ENCODE peak calls at places on chromosomes 13 and 19, in five cellular contexts. Q is osteocyte, V is GM12865, C is keratinocyte, U is BJ. Y is an unnamed sample.

GRCh38 chr13:40518481-40518882 is 148.0 kb downstream of the FOXO1 start:
- DNase-seq in Q (no peak), V (peak), U (no peak), C (no peak), Y (no peak)

GRCh38 chr19:36331353-36332228 is 47.4 kb downstream of the ZFP14 start:
- DNase-seq in V (peak), Q (peak), C (peak), U (peak), Y (peak)

GRCh38 chr19:14479985-14480694 is 5.0 kb upstream of the PTGER1 start:
- DNase-seq in Q (peak), U (no peak), C (no peak), V (peak), Y (no peak)

GRCh38 chr19:28221736-28222135 is 991.2 kb downstream of the UQCRFS1 start:
- DNase-seq in U (no peak), C (no peak), Q (no peak), V (no peak), Y (no peak)

GRCh38 chr13:33577037-33577436 is 240.9 kb upstream of the RFC3 start:
- DNase-seq in Q (no peak), V (no peak), U (no peak), C (no peak), Y (no peak)

GRCh38 chr13:84896128-84896527 is 903.1 kb downstream of the SLITRK6 start:
- DNase-seq in U (peak), C (no peak), Q (no peak), V (peak), Y (peak)

GRCh38 chr19:30082168-30082567 is 140.1 kb downstream of the URI1 start:
- DNase-seq in Q (no peak), C (no peak), V (no peak), U (no peak), Y (no peak)

GRCh38 chr19:5903054-5903501 is 512 bp downstream of the NDUFA11 start:
- DNase-seq in U (no peak), C (no peak), V (no peak), Q (no peak), Y (no peak)

GRCh38 chr13:93039131-93039530 is 187.5 kb upstream of the GPC6 start:
- DNase-seq in V (no peak), U (no peak), Q (no peak), C (no peak), Y (no peak)

GRCh38 chr19:22622901-22623840 is 11.0 kb upstream of the ZNF492 start:
- DNase-seq in U (no peak), C (no peak), Q (peak), V (no peak), Y (no peak)

GRCh38 chr13:79108914-79109643 is 297.0 kb downstream of the RBM26 start:
- DNase-seq in U (no peak), C (no peak), Q (no peak), V (peak), Y (no peak)

GRCh38 chr13:106063591-106064308 is 471.7 kb downstream of the EFNB2 start:
- DNase-seq in Q (no peak), U (no peak), C (peak), V (no peak), Y (no peak)

GRCh38 chr13:33032037-33032625 is 15.9 kb downstream of the KL start:
- DNase-seq in V (no peak), Q (no peak), C (no peak), U (peak), Y (no peak)

GRCh38 chr19:48481846-48482639 is 12.9 kb downstream of the CYTH2 start:
- DNase-seq in V (no peak), Q (no peak), C (no peak), U (no peak), Y (no peak)

GRCh38 chr13:20565120-20565736 is 1.7 kb upstream of the IFT88 start:
- DNase-seq in V (peak), C (no peak), Q (no peak), U (no peak), Y (no peak)

GRCh38 chr13:30863231-30863630 is 42.8 kb upstream of the MEDAG start:
- DNase-seq in C (no peak), Q (no peak), U (no peak), V (no peak), Y (no peak)

GRCh38 chr13:28684257-28684656 is 25.3 kb downstream of the POMP start:
- DNase-seq in V (no peak), U (no peak), Q (no peak), C (no peak), Y (no peak)

GRCh38 chr19:42081584-42082258 is 5.8 kb downstream of the ZNF574 start:
- DNase-seq in U (no peak), C (no peak), V (peak), Q (no peak), Y (no peak)

GRCh38 chr13:29457299-29457698 is 138.2 kb downstream of the SLC7A1 start:
- DNase-seq in C (peak), U (peak), V (no peak), Q (no peak), Y (no peak)

GRCh38 chr13:97114696-97115095 is 107.4 kb upstream of the MBNL2 start:
- DNase-seq in Q (no peak), V (no peak), C (no peak), U (no peak), Y (no peak)

GRCh38 chr13:99432637-99433542 is 68.4 kb upstream of the TM9SF2 start:
- DNase-seq in V (peak), Q (no peak), C (no peak), U (peak), Y (no peak)

GRCh38 chr13:100176781-100177389 is 88.0 kb downstream of the PCCA start:
- DNase-seq in V (no peak), U (no peak), Q (no peak), C (no peak), Y (no peak)

GRCh38 chr13:93147946-93148345 is 78.7 kb upstream of the GPC6 start:
- DNase-seq in C (no peak), U (no peak), V (no peak), Q (no peak), Y (no peak)

GRCh38 chr19:10430505-10431253 is 10.3 kb downstream of the PDE4A start:
- DNase-seq in U (no peak), C (no peak), Q (no peak), V (peak), Y (peak)

GRCh38 chr19:8811315-8812172 is 20.6 kb downstream of the ZNF558 start:
- DNase-seq in Q (no peak), V (no peak), C (no peak), U (no peak), Y (no peak)

GRCh38 chr13:32837307-32837972 is 178.8 kb upstream of the KL start:
- DNase-seq in Q (no peak), V (no peak), C (no peak), U (no peak), Y (no peak)

GRCh38 chr19:7595466-7596133 is at the start of gene CAMSAP3:
- DNase-seq in Q (no peak), C (no peak), U (peak), V (peak), Y (peak)

DNA sequence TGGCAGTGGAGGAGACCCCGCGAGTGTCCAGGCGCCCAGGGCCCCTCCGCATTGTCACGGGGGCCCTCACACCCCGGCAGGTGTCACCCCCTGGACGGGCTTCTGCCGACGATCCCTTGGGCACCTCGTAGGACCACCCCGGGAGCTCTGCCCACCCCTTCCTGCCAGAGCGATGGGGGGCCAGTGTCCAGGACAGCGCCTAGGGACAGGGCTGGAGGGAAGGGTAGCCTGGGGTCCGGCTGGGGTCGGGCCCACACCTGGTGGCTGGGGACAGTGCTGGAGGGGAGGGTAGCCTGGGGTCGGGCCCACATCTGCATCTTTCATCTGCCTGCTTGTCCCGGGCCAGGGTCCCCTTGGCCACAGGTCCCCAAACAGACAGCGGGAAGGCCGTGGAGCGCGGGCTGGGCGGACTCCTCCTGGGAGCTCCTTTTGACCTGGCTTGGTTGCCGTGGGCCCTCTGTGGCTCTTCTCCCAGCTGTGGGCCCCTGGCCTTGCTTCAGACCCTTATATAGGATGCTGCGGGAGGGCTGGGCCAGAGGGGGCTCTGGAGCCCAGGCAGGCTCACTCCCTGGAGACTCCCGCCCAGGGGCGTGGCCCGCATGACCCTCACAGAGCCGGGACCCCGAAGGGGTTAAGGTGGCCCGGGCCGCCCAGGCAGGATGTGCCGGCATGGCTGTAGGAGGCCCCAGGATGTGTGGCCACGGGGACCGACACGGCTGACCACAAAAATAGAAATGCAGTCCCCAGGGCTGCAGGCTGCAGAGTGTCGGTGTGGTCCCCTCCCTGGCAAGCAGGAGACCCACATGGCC is 74.1 kb upstream of the MCF2L start:
- DNase-seq in Q (no peak), V (no peak), C (no peak), U (no peak), Y (no peak)
- TF ChIP-seq CTCF in Q (no peak), V (no peak), C (no peak), U (no peak), Y (no peak)

GRCh38 chr19:32336259-32337111 is 8.9 kb upstream of the ZNF507 start:
- DNase-seq in U (no peak), C (no peak), Q (no peak), V (no peak), Y (no peak)
- TF ChIP-seq CTCF in U (peak), C (no peak), Q (peak), V (no peak), Y (peak)

DNA sequence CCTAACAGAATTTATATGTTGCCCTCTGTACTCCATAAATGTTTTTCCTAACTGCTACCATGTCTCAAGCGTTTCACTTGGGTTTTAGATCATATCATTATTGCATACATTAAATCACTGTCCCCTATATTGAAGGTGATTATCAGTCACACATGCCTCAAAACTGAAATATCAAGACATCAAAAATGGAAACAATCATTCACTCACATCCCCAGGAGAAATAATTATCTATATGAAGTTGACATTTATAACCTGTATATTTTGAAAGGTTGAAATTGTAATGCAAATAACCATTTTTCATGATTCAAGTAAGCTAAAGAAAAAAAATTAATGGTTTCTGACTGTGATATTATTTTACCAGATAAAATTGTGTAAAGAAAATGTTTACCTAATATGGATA is 1695.0 kb downstream of the SLITRK1 start:
- DNase-seq in Q (no peak), U (no peak), C (no peak), V (no peak), Y (no peak)
- TF ChIP-seq CTCF in Q (no peak), U (no peak), C (no peak), V (no peak), Y (no peak)

GRCh38 chr13:110682746-110683145 is 23.2 kb downstream of the CARS2 start:
- DNase-seq in V (no peak), C (no peak), Q (no peak), U (no peak), Y (no peak)

GRCh38 chr13:110683921-110684320 is 22.0 kb downstream of the CARS2 start:
- DNase-seq in U (no peak), V (no peak), Q (no peak), C (no peak), Y (no peak)

GRCh38 chr13:110681868-110682550 is 23.9 kb downstream of the CARS2 start:
- DNase-seq in U (no peak), Q (no peak), V (no peak), C (no peak), Y (no peak)

GRCh38 chr13:110684388-110685056 is 21.4 kb downstream of the CARS2 start:
- DNase-seq in C (no peak), Q (peak), U (no peak), V (no peak), Y (no peak)

DNA sequence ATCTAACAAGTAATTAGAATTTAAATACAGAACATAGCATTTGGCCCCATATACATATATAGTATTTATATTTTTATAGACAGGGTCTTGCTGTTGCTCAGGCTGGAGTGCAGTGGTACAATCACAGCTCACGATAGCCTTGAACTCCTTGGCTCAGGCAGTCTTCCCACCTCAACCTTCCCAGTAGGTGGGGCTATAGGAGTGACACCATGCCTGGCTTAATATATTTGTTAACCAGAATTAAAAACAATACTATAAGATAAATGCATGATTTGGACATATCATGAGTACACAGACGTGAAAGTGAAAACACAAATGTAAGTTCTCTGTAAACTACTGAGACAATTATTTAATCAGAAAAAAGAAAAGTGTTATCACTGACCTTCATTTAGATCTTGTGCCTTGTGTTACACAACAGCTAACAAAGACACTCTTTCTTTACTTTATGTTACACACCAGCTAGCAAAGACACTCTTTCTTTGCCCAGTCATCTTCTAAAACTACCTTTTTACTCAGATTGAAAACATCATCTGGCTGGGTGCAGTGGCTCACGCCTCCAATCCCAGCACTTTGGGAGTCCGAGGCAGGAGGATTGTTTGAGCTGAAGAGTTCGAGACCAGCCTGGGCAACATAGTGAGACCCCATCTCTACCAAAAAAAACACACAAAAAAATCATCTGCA is 22.6 kb downstream of the CARS2 start:
- DNase-seq in Q (no peak), U (no peak), C (no peak), V (no peak), Y (no peak)
- TF ChIP-seq CTCF in Q (peak), U (peak), C (peak), V (no peak), Y (peak)

GRCh38 chr13:39379667-39380655 is 223.0 kb downstream of the LHFPL6 start:
- DNase-seq in U (no peak), Q (no peak), V (no peak), C (no peak), Y (no peak)

GRCh38 chr13:39381456-39381855 is 221.5 kb downstream of the LHFPL6 start:
- DNase-seq in V (no peak), U (no peak), Q (no peak), C (no peak), Y (no peak)

GRCh38 chr13:39385154-39385553 is 217.8 kb downstream of the LHFPL6 start:
- DNase-seq in V (no peak), Q (no peak), C (no peak), U (no peak), Y (no peak)

DNA sequence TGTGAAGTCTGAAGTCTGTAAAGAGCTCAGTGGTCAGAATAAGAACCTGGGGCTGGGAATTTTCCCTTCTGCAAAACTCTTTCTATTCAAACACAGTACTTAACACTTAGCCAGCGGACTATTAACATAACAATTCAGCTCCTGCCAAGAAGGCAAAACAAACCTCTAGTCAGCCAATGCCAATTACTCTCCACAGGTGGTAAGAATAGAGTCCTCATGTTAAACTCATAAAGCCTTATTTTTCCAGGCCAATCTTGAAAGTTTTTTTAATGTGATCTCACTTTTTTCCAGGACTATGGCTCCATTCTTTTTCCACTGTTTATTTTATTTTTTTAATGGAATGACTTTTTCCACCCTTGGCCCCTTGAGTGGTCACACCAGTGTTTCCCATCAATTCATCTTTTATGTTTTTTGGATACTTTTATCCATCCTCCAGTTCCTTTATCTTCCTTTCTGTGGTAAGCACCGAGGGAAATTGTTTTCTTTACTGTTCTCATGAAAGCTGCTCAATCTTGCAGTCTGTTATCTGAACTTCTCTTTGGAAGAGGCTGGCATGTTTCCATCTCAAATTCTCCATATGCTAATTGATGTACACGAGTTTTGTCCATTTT is 217.3 kb downstream of the LHFPL6 start:
- DNase-seq in Q (no peak), C (no peak), U (no peak), V (no peak), Y (no peak)
- TF ChIP-seq CTCF in Q (no peak), C (no peak), U (no peak), V (no peak), Y (no peak)

GRCh38 chr13:110680852-110681251 is 25.1 kb downstream of the CARS2 start:
- DNase-seq in U (no peak), V (peak), Q (no peak), C (no peak), Y (no peak)
- TF ChIP-seq CTCF in U (peak), V (peak), Q (peak), C (peak), Y (peak)